ENCODE peak calls at places on chromosome 22, in four cellular contexts. One of them, this sample, is unnamed.
A peak's percentile ranks its signal among the peaks of the same experiment; 100 is the strongest.

GRCh38 chr22:48331266-48331665 is 1496.4 kb downstream of the BRD1 start:
- DNase-seq in mesendoderm: no peak
- DNase-seq in IMR-90: no peak
- DNase-seq in H1: no peak
- DNase-seq in this sample: no peak

GRCh38 chr22:38069372-38070249 is 12.4 kb downstream of the PICK1 start:
- DNase-seq in mesendoderm: no peak
- DNase-seq in IMR-90: peak; percentile 29
- DNase-seq in H1: no peak
- DNase-seq in this sample: no peak

GRCh38 chr22:21791635-21792625 is 56.3 kb upstream of the YPEL1 start:
- DNase-seq in mesendoderm: no peak
- DNase-seq in IMR-90: peak; percentile 62
- DNase-seq in H1: no peak
- DNase-seq in this sample: no peak

GRCh38 chr22:46137218-46137766 is 13.0 kb upstream of the PPARA start:
- DNase-seq in mesendoderm: no peak
- DNase-seq in IMR-90: no peak
- DNase-seq in H1: no peak
- DNase-seq in this sample: no peak

GRCh38 chr22:31136155-31136554 is 4.2 kb downstream of the PLA2G3 start:
- DNase-seq in mesendoderm: no peak
- DNase-seq in IMR-90: no peak
- DNase-seq in H1: no peak
- DNase-seq in this sample: no peak

GRCh38 chr22:24553597-24554315 is 1.2 kb downstream of the GUCD1 start:
- DNase-seq in mesendoderm: no peak
- DNase-seq in IMR-90: peak; percentile 40
- DNase-seq in H1: no peak
- DNase-seq in this sample: no peak

GRCh38 chr22:45422237-45422983 is 8.9 kb downstream of the RIBC2 start:
- DNase-seq in mesendoderm: no peak
- DNase-seq in IMR-90: no peak
- DNase-seq in H1: peak; percentile 41
- DNase-seq in this sample: no peak

GRCh38 chr22:42317691-42318547 is 47.5 kb upstream of the TCF20 start:
- DNase-seq in mesendoderm: no peak
- DNase-seq in IMR-90: no peak
- DNase-seq in H1: no peak
- DNase-seq in this sample: no peak

GRCh38 chr22:35966314-35967045 is 62.1 kb downstream of the RBFOX2 start:
- DNase-seq in mesendoderm: no peak
- DNase-seq in IMR-90: peak; percentile 35
- DNase-seq in H1: no peak
- DNase-seq in this sample: no peak
- H2BK120ac ChIP-seq in mesendoderm: no peak overlapping the region
- H2BK120ac ChIP-seq in IMR-90: no peak overlapping the region
- H2BK120ac ChIP-seq in H1: no peak overlapping the region
- H2BK120ac ChIP-seq in this sample: no peak overlapping the region

GRCh38 chr22:50600541-50600940 is at the start of gene MAPK8IP2:
- DNase-seq in mesendoderm: no peak
- DNase-seq in IMR-90: no peak
- DNase-seq in H1: peak; percentile 49
- DNase-seq in this sample: no peak

GRCh38 chr22:50600967-50601668 is 525 bp downstream of the MAPK8IP2 start:
- DNase-seq in mesendoderm: no peak
- DNase-seq in IMR-90: no peak
- DNase-seq in H1: peak; percentile 60
- DNase-seq in this sample: no peak

GRCh38 chr22:50602338-50602700 is 1.7 kb downstream of the MAPK8IP2 start:
- DNase-seq in mesendoderm: no peak
- DNase-seq in IMR-90: no peak
- DNase-seq in H1: no peak
- DNase-seq in this sample: no peak

GRCh38 chr22:50601669-50602337 is 1.2 kb downstream of the MAPK8IP2 start:
- DNase-seq in mesendoderm: no peak
- DNase-seq in IMR-90: no peak
- DNase-seq in H1: peak; percentile 47
- DNase-seq in this sample: no peak

DNA sequence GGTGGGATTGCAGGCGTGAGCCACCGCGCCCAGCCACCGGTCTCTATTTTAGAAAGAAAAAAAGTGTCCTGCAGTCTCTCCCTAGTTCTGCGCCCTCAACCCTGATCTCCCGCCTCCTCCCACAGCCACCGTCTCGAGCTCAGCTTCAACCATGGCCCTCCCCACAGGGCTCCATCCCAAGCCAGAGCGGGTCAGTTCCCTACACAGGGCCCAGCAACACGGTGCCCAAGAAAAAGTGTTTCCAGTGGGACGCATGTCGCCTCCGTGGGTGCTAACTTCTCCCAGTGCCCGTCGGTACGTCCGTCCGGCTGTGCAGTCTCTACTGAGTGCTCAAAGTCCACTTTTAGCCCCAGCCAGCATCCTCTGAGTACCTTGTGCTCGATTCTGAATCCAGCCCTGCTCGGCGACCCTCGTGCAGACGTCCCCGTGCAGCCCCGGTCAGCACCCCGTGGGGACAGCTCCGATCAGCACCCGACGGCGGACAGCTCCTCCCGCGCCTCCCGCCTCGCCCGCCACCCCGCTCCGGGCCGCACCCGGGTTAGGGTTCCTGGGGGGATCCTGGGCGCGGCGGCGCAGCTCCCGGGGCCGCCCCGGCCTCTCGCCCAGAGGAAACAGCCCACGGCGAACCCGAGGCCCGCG is 658 bp upstream of the MAPK8IP2 start:
- DNase-seq in mesendoderm: peak; percentile 49
- DNase-seq in IMR-90: no peak
- DNase-seq in H1: peak; percentile 92
- DNase-seq in this sample: peak; percentile 68
- H4K5ac ChIP-seq in mesendoderm: no peak overlapping the region
- H4K5ac ChIP-seq in IMR-90: no peak overlapping the region
- H4K5ac ChIP-seq in H1: no peak overlapping the region
- H4K5ac ChIP-seq in this sample: no peak overlapping the region

GRCh38 chr22:29882716-29883044 is 294 bp upstream of the MTMR3 start:
- DNase-seq in mesendoderm: no peak
- DNase-seq in IMR-90: no peak
- DNase-seq in H1: no peak
- DNase-seq in this sample: no peak
- H2BK15ac ChIP-seq in mesendoderm: no peak overlapping the region
- H2BK15ac ChIP-seq in IMR-90: no peak overlapping the region
- H2BK15ac ChIP-seq in H1: no peak overlapping the region
- H2BK15ac ChIP-seq in this sample: no peak overlapping the region

GRCh38 chr22:34319346-34319745 is 399.1 kb upstream of the LARGE1 start:
- DNase-seq in mesendoderm: no peak
- DNase-seq in IMR-90: no peak
- DNase-seq in H1: no peak
- DNase-seq in this sample: no peak
- H2BK120ac ChIP-seq in mesendoderm: no peak overlapping the region
- H2BK120ac ChIP-seq in IMR-90: no peak overlapping the region
- H2BK120ac ChIP-seq in H1: no peak overlapping the region
- H2BK120ac ChIP-seq in this sample: no peak overlapping the region

GRCh38 chr22:50247748-50248147 is 2.9 kb upstream of the TUBGCP6 start:
- DNase-seq in mesendoderm: peak; percentile 96
- DNase-seq in IMR-90: peak; percentile 61
- DNase-seq in H1: peak; percentile 81
- DNase-seq in this sample: peak; percentile 94
- H4K5ac ChIP-seq in mesendoderm: no peak overlapping the region
- H4K5ac ChIP-seq in IMR-90: no peak overlapping the region
- H4K5ac ChIP-seq in H1: no peak overlapping the region
- H4K5ac ChIP-seq in this sample: no peak overlapping the region

GRCh38 chr22:44276041-44276440 is 36.7 kb downstream of the SHISAL1 start:
- DNase-seq in mesendoderm: no peak
- DNase-seq in IMR-90: no peak
- DNase-seq in H1: no peak
- DNase-seq in this sample: no peak
- H2BK15ac ChIP-seq in mesendoderm: no peak overlapping the region
- H2BK15ac ChIP-seq in IMR-90: no peak overlapping the region
- H2BK15ac ChIP-seq in H1: no peak overlapping the region
- H2BK15ac ChIP-seq in this sample: no peak overlapping the region

DNA sequence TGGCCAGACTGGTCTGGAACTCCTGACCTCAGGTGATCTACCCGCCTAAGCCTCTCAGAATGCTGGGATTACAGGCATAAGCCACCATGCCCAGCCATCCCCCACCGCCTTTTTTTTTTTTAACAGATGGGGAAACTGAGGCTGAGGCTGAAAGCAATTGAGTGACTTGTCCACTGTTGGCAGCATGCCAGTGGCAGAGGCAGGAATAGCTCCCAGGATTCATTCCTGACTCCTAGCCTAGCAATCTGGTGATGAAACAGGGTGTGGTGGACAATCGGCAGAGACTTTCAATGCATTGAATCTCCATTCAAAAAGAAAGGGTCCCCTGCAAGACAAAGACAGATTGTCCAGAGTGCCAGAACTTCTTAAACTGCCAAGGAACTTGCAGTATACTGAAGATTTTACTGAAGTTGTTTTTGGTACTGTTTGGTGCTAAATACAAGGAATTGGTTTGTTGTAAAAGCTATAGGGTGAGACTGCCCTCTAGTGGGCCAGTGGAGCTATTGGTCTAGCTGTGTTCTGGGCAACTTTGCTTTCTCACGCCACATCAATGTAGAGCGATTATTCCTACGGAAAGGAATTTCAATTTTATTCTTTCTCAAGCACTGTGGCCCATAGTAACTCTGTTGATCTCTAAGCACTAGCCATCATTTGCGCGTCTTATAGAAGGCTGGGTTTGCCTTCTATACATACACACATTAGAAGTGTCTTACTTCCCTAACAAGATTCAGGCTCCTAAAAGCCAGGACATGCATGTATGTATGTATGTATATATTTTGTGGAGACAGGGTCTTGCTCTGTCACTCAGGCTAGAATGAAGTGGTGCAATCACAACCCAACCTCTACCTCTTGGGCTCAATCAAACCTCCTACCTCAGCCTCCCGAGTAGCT is 21.0 kb downstream of the C22orf31 start:
- DNase-seq in mesendoderm: peak; percentile 79
- DNase-seq in IMR-90: peak; percentile 93
- DNase-seq in H1: no peak
- DNase-seq in this sample: peak; percentile 62
- H2BK120ac ChIP-seq in mesendoderm: no peak overlapping the region
- H2BK120ac ChIP-seq in IMR-90: peak overlapping the region; percentile 0
- H2BK120ac ChIP-seq in H1: no peak overlapping the region
- H2BK120ac ChIP-seq in this sample: no peak overlapping the region

DNA sequence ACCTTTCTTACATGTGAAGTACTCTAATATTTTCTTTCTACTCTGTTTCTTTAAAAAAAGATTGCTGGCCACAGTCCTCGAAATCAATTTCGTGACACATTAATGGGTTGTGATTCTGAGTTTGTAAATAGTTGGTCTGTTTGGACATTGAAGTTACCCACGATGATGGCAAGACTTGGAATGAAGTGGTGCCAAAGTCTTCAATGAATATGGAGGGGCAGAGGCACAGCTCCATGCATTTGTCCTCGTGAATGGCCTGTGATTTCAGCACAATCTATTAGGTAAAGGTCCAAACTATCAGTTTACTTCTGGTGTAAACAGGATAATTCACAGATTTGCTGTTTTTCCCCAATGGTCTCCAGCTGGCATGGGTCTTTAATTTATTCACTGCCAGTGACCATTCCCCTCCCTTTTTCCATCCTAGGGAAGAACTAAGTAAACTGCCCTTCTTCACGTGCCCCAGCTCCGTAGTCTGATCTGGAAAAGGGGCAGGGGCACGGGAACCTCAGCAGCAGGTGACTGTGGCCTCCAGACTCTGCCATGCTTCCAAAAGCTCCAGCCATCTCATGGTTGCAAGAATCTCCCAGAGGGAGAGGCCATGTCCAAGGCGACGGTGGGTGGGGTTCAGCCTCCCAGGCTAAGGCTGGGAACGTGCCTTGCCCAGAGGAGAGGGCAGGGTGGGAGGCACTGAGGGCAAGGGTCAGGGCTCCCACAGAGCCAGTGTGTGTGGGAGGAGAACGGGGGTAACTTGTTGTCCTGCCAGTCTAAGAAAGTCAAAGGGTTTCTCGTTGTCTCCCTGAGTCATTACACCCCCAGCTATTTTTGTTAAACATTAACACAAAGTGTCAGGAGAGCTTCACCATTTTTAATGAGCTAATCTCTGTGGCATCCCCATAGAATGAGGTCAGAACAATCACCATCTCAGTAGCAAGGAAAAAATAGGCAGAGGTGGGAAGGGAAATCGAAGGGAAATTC is 16.9 kb upstream of the PEX26 start:
- DNase-seq in mesendoderm: peak; percentile 78
- DNase-seq in IMR-90: peak; percentile 71
- DNase-seq in H1: no peak
- DNase-seq in this sample: no peak
- H4K5ac ChIP-seq in mesendoderm: no peak overlapping the region
- H4K5ac ChIP-seq in IMR-90: peak overlapping the region; percentile 69
- H4K5ac ChIP-seq in H1: no peak overlapping the region
- H4K5ac ChIP-seq in this sample: no peak overlapping the region

GRCh38 chr22:50111056-50111455 is 21.2 kb downstream of the MOV10L1 start:
- DNase-seq in mesendoderm: no peak
- DNase-seq in IMR-90: no peak
- DNase-seq in H1: no peak
- DNase-seq in this sample: no peak

GRCh38 chr22:50104149-50104548 is 14.3 kb downstream of the MOV10L1 start:
- DNase-seq in mesendoderm: no peak
- DNase-seq in IMR-90: no peak
- DNase-seq in H1: no peak
- DNase-seq in this sample: no peak

GRCh38 chr22:50102946-50103345 is 13.1 kb downstream of the MOV10L1 start:
- DNase-seq in mesendoderm: peak; percentile 37
- DNase-seq in IMR-90: no peak
- DNase-seq in H1: no peak
- DNase-seq in this sample: no peak

GRCh38 chr22:50105529-50106100 is 15.8 kb downstream of the MOV10L1 start:
- DNase-seq in mesendoderm: no peak
- DNase-seq in IMR-90: peak; percentile 64
- DNase-seq in H1: no peak
- DNase-seq in this sample: no peak

GRCh38 chr22:50107529-50107928 is 17.7 kb downstream of the MOV10L1 start:
- DNase-seq in mesendoderm: no peak
- DNase-seq in IMR-90: no peak
- DNase-seq in H1: no peak
- DNase-seq in this sample: no peak
- H2BK15ac ChIP-seq in mesendoderm: no peak overlapping the region
- H2BK15ac ChIP-seq in IMR-90: no peak overlapping the region
- H2BK15ac ChIP-seq in H1: no peak overlapping the region
- H2BK15ac ChIP-seq in this sample: no peak overlapping the region

DNA sequence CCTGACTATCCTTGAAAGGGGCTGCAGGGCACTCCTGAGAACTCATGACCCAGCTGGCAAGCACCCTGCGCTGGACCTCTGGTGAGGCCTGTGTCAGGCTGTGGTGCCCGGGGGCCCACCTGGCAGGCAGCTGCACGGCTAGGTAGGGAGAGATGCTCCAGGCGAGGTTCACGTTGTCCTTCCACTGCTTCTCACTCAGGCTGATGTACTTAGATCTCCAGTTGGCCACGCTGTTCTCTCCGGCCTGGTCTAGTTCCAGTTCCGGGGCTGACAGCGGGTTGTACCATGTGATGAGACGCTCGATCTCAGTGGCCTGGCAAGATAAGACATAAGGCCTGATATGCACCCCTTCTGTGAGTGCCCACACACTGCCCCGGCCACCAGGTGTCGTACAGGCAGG is 44.7 kb upstream of the SERPIND1 start:
- DNase-seq in mesendoderm: no peak
- DNase-seq in IMR-90: no peak
- DNase-seq in H1: no peak
- DNase-seq in this sample: no peak
- H2BK120ac ChIP-seq in mesendoderm: no peak overlapping the region
- H2BK120ac ChIP-seq in IMR-90: no peak overlapping the region
- H2BK120ac ChIP-seq in H1: no peak overlapping the region
- H2BK120ac ChIP-seq in this sample: no peak overlapping the region